ENCODE peak calls at places on chromosomes 4 and X, in seven cellular contexts. X is mesenchymal stem cell; M is ACHN; V is mucosa of descending colon; D is CD4-positive, alpha-beta T cell; L is upper lobe of left lung; I is HEK293T. C is an unnamed sample.

GRCh38 chr4:133929540-133929939 is 272.0 kb downstream of the PABPC4L start:
- DNase-seq in D (no peak), X (peak; percentile 18), M (no peak), I (no peak), V (no peak), L (no peak), C (no peak)

GRCh38 chrX:69065451-69065850 is 99.8 kb downstream of the PJA1 start:
- DNase-seq in X (peak; percentile 53), I (no peak), L (no peak), V (no peak), D (no peak), M (no peak), C (no peak)

GRCh38 chr4:77432702-77433101 is 172.9 kb upstream of the CXCL13 start:
- DNase-seq in I (no peak), M (peak; percentile 10), L (no peak), V (no peak), X (no peak), D (no peak), C (no peak)

GRCh38 chr4:3207531-3208037 is 41.4 kb upstream of the MSANTD1 start:
- DNase-seq in D (no peak), X (peak; percentile 12), V (no peak), I (no peak), L (no peak), M (no peak), C (peak; percentile 8)

GRCh38 chr4:107050525-107051135 is 14.5 kb upstream of the DKK2 start:
- DNase-seq in V (no peak), L (no peak), X (peak; percentile 30), M (peak; percentile 8), I (peak; percentile 22), D (no peak), C (no peak)

GRCh38 chr4:159396151-159396550 is 293.3 kb downstream of the RAPGEF2 start:
- DNase-seq in X (no peak), V (no peak), I (no peak), M (no peak), L (no peak), D (no peak), C (no peak)

GRCh38 chrX:104391905-104392304 is 137.2 kb upstream of the ESX1 start:
- DNase-seq in L (no peak), D (no peak), X (no peak), V (no peak), M (no peak), I (no peak), C (no peak)

GRCh38 chr4:89111833-89112563 is 665 bp downstream of the TIGD2 start:
- DNase-seq in D (no peak), V (no peak), L (no peak), M (peak; percentile 13), X (peak; percentile 96), I (no peak), C (peak; percentile 20)

GRCh38 chr4:53908661-53909078 is 155.7 kb downstream of the CHIC2 start:
- DNase-seq in M (peak; percentile 83), X (peak; percentile 95), D (no peak), V (no peak), L (no peak), I (peak; percentile 63), C (peak; percentile 68)

GRCh38 chr4:19309365-19309764 is 942.3 kb upstream of the SLIT2 start:
- DNase-seq in X (peak; percentile 43), D (no peak), I (no peak), M (peak; percentile 42), L (no peak), V (no peak), C (no peak)

GRCh38 chrX:115409551-115409950 is 120.0 kb downstream of the LUZP4 start:
- DNase-seq in I (no peak), X (no peak), M (no peak), L (no peak), D (no peak), V (no peak), C (peak; percentile 88)

GRCh38 chr4:70958681-70959080 is 34.8 kb upstream of the DCK start:
- DNase-seq in V (no peak), L (no peak), X (no peak), I (no peak), D (no peak), M (no peak), C (no peak)

GRCh38 chr4:2787230-2788100 is 5.4 kb upstream of the SH3BP2 start:
- DNase-seq in I (no peak), L (peak; percentile 73), V (no peak), M (no peak), X (no peak), D (peak; percentile 46), C (no peak)

GRCh38 chr4:89860971-89861370 is 24.0 kb upstream of the SNCA start:
- DNase-seq in M (no peak), L (no peak), I (no peak), V (no peak), X (no peak), D (no peak), C (no peak)

GRCh38 chrX:19649227-19650009 is 134.1 kb upstream of the MAP3K15 start:
- DNase-seq in M (no peak), X (no peak), V (no peak), I (no peak), D (no peak), L (no peak), C (no peak)

GRCh38 chr4:3416821-3417221 is 24.9 kb upstream of the HGFAC start:
- DNase-seq in I (no peak), V (no peak), L (peak; percentile 48), X (no peak), D (no peak), M (no peak), C (no peak)

GRCh38 chr4:94744830-94745229 is 12.9 kb upstream of the BMPR1B start:
- DNase-seq in X (no peak), L (no peak), M (no peak), I (no peak), V (no peak), D (no peak), C (no peak)

GRCh38 chr4:70591955-70592582 is at the start of gene AMBN:
- DNase-seq in I (no peak), L (no peak), X (no peak), D (no peak), M (no peak), V (no peak), C (no peak)

GRCh38 chrX:11351375-11352295 is 58.4 kb downstream of the AMELX start:
- DNase-seq in I (no peak), L (no peak), X (peak; percentile 92), M (no peak), D (no peak), V (peak; percentile 35), C (no peak)

C was measured in SK-N-DZ.